ENCODE peak calls at places on chromosomes 1 and 21, in ten cellular contexts. One of them, this sample, is unnamed.

GRCh38 chr1:5651964-5652751 is 340.1 kb downstream of the NPHP4 start:
- DNase-seq in uterus: no peak
- DNase-seq in OCI-LY7: no peak
- DNase-seq in trophoblast cell: no peak
- DNase-seq in kidney epithelial cell: no peak
- DNase-seq in BJ: no peak
- DNase-seq in heart left ventricle: no peak
- DNase-seq in dorsolateral prefrontal cortex: no peak
- DNase-seq in testis: peak; percentile 52
- DNase-seq in left ventricle myocardium inferior: no peak
- DNase-seq in this sample: no peak

GRCh38 chr1:58395355-58395754 is 151.2 kb downstream of the OMA1 start:
- DNase-seq in uterus: no peak
- DNase-seq in OCI-LY7: no peak
- DNase-seq in trophoblast cell: peak; percentile 30
- DNase-seq in kidney epithelial cell: peak; percentile 63
- DNase-seq in BJ: peak; percentile 66
- DNase-seq in heart left ventricle: no peak
- DNase-seq in dorsolateral prefrontal cortex: no peak
- DNase-seq in testis: no peak
- DNase-seq in left ventricle myocardium inferior: no peak
- DNase-seq in this sample: peak; percentile 95

GRCh38 chr1:50968884-50969610 is 998 bp upstream of the CDKN2C start:
- DNase-seq in uterus: peak; percentile 35
- DNase-seq in OCI-LY7: peak; percentile 69
- DNase-seq in trophoblast cell: peak; percentile 24
- DNase-seq in kidney epithelial cell: no peak
- DNase-seq in BJ: no peak
- DNase-seq in heart left ventricle: peak; percentile 83
- DNase-seq in dorsolateral prefrontal cortex: peak; percentile 65
- DNase-seq in testis: peak; percentile 59
- DNase-seq in left ventricle myocardium inferior: peak; percentile 51
- DNase-seq in this sample: no peak

GRCh38 chr1:153336650-153337049 is 12.0 kb downstream of the PGLYRP4 start:
- DNase-seq in uterus: no peak
- DNase-seq in OCI-LY7: no peak
- DNase-seq in trophoblast cell: no peak
- DNase-seq in kidney epithelial cell: no peak
- DNase-seq in BJ: no peak
- DNase-seq in heart left ventricle: no peak
- DNase-seq in dorsolateral prefrontal cortex: no peak
- DNase-seq in testis: no peak
- DNase-seq in left ventricle myocardium inferior: no peak
- DNase-seq in this sample: no peak

GRCh38 chr1:50724626-50725286 is 235.3 kb downstream of the FAF1 start:
- DNase-seq in uterus: no peak
- DNase-seq in OCI-LY7: peak; percentile 74
- DNase-seq in trophoblast cell: no peak
- DNase-seq in kidney epithelial cell: no peak
- DNase-seq in BJ: no peak
- DNase-seq in heart left ventricle: no peak
- DNase-seq in dorsolateral prefrontal cortex: no peak
- DNase-seq in testis: no peak
- DNase-seq in left ventricle myocardium inferior: no peak
- DNase-seq in this sample: no peak

GRCh38 chr1:70760170-70760569 is 287.4 kb downstream of the PTGER3 start:
- DNase-seq in uterus: no peak
- DNase-seq in OCI-LY7: no peak
- DNase-seq in trophoblast cell: no peak
- DNase-seq in kidney epithelial cell: no peak
- DNase-seq in BJ: no peak
- DNase-seq in heart left ventricle: no peak
- DNase-seq in dorsolateral prefrontal cortex: no peak
- DNase-seq in testis: no peak
- DNase-seq in left ventricle myocardium inferior: no peak
- DNase-seq in this sample: no peak

GRCh38 chr1:209353097-209353496 is 230.4 kb upstream of the CAMK1G start:
- DNase-seq in uterus: no peak
- DNase-seq in OCI-LY7: no peak
- DNase-seq in trophoblast cell: no peak
- DNase-seq in kidney epithelial cell: no peak
- DNase-seq in BJ: no peak
- DNase-seq in heart left ventricle: no peak
- DNase-seq in dorsolateral prefrontal cortex: no peak
- DNase-seq in testis: no peak
- DNase-seq in left ventricle myocardium inferior: no peak
- DNase-seq in this sample: no peak

GRCh38 chr1:7470904-7471638 is 300.0 kb upstream of the VAMP3 start:
- DNase-seq in uterus: peak; percentile 75
- DNase-seq in OCI-LY7: no peak
- DNase-seq in trophoblast cell: peak; percentile 96
- DNase-seq in kidney epithelial cell: peak; percentile 87
- DNase-seq in BJ: peak; percentile 91
- DNase-seq in heart left ventricle: peak; percentile 81
- DNase-seq in dorsolateral prefrontal cortex: no peak
- DNase-seq in testis: peak; percentile 47
- DNase-seq in left ventricle myocardium inferior: peak; percentile 60
- DNase-seq in this sample: peak; percentile 95

DNA sequence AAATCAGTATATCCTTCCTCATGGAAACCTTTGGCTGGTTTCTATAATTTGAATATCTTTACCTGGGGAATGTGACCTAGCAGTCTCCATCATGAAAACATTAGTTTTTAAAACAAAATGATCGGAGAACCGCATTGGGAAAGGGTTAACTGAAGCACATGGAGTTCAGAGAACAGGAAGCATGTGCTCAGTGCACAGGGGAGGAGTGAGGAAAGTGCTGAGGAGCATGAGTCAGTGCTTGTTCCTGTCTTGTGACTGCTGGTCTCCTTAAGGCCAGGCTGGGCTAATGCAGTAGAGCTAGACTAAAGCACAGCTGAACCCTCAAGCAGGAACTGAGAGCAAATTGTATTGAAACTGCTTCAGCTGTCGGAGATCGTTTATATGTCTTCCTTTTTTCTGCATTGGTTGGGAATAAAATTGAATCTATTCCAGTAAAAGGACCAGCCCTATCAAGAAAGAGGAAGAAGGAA is 5.8 kb downstream of the IFI16 start:
- DNase-seq in uterus: peak; percentile 61
- DNase-seq in OCI-LY7: peak; percentile 91
- DNase-seq in trophoblast cell: peak; percentile 47
- DNase-seq in kidney epithelial cell: peak; percentile 65
- DNase-seq in BJ: peak; percentile 42
- DNase-seq in heart left ventricle: no peak
- DNase-seq in dorsolateral prefrontal cortex: no peak
- DNase-seq in testis: peak; percentile 58
- DNase-seq in left ventricle myocardium inferior: peak; percentile 35
- DNase-seq in this sample: peak; percentile 86
- H3K4me3 ChIP-seq in uterus: no peak overlapping the region
- H3K4me3 ChIP-seq in OCI-LY7: peak overlapping the region; percentile 88
- H3K4me3 ChIP-seq in trophoblast cell: no peak overlapping the region
- H3K4me3 ChIP-seq in kidney epithelial cell: no peak overlapping the region
- H3K4me3 ChIP-seq in BJ: no peak overlapping the region
- H3K4me3 ChIP-seq in heart left ventricle: no peak overlapping the region
- H3K4me3 ChIP-seq in dorsolateral prefrontal cortex: peak overlapping the region; percentile 29
- H3K4me3 ChIP-seq in testis: no peak overlapping the region
- H3K4me3 ChIP-seq in left ventricle myocardium inferior: peak overlapping the region; percentile 25
- H3K4me3 ChIP-seq in this sample: no peak overlapping the region

GRCh38 chr21:25562660-25563059 is 44.6 kb downstream of the MRPL39 start:
- DNase-seq in uterus: no peak
- DNase-seq in OCI-LY7: no peak
- DNase-seq in trophoblast cell: no peak
- DNase-seq in kidney epithelial cell: no peak
- DNase-seq in BJ: no peak
- DNase-seq in heart left ventricle: no peak
- DNase-seq in dorsolateral prefrontal cortex: no peak
- DNase-seq in testis: no peak
- DNase-seq in left ventricle myocardium inferior: no peak
- DNase-seq in this sample: no peak

GRCh38 chr21:25566645-25567044 is 40.6 kb downstream of the MRPL39 start:
- DNase-seq in uterus: no peak
- DNase-seq in OCI-LY7: no peak
- DNase-seq in trophoblast cell: no peak
- DNase-seq in kidney epithelial cell: no peak
- DNase-seq in BJ: no peak
- DNase-seq in heart left ventricle: no peak
- DNase-seq in dorsolateral prefrontal cortex: no peak
- DNase-seq in testis: no peak
- DNase-seq in left ventricle myocardium inferior: no peak
- DNase-seq in this sample: no peak

GRCh38 chr21:25563399-25564116 is 43.7 kb downstream of the MRPL39 start:
- DNase-seq in uterus: no peak
- DNase-seq in OCI-LY7: no peak
- DNase-seq in trophoblast cell: no peak
- DNase-seq in kidney epithelial cell: no peak
- DNase-seq in BJ: no peak
- DNase-seq in heart left ventricle: no peak
- DNase-seq in dorsolateral prefrontal cortex: no peak
- DNase-seq in testis: no peak
- DNase-seq in left ventricle myocardium inferior: no peak
- DNase-seq in this sample: no peak

GRCh38 chr21:25565272-25566199 is 41.7 kb downstream of the MRPL39 start:
- DNase-seq in uterus: no peak
- DNase-seq in OCI-LY7: no peak
- DNase-seq in trophoblast cell: no peak
- DNase-seq in kidney epithelial cell: no peak
- DNase-seq in BJ: no peak
- DNase-seq in heart left ventricle: no peak
- DNase-seq in dorsolateral prefrontal cortex: no peak
- DNase-seq in testis: no peak
- DNase-seq in left ventricle myocardium inferior: no peak
- DNase-seq in this sample: no peak

GRCh38 chr21:25564349-25564948 is 42.8 kb downstream of the MRPL39 start:
- DNase-seq in uterus: no peak
- DNase-seq in OCI-LY7: no peak
- DNase-seq in trophoblast cell: no peak
- DNase-seq in kidney epithelial cell: no peak
- DNase-seq in BJ: no peak
- DNase-seq in heart left ventricle: no peak
- DNase-seq in dorsolateral prefrontal cortex: no peak
- DNase-seq in testis: no peak
- DNase-seq in left ventricle myocardium inferior: no peak
- DNase-seq in this sample: no peak
- H3K4me3 ChIP-seq in uterus: no peak overlapping the region
- H3K4me3 ChIP-seq in OCI-LY7: no peak overlapping the region
- H3K4me3 ChIP-seq in trophoblast cell: no peak overlapping the region
- H3K4me3 ChIP-seq in kidney epithelial cell: no peak overlapping the region
- H3K4me3 ChIP-seq in BJ: no peak overlapping the region
- H3K4me3 ChIP-seq in heart left ventricle: no peak overlapping the region
- H3K4me3 ChIP-seq in dorsolateral prefrontal cortex: no peak overlapping the region
- H3K4me3 ChIP-seq in testis: no peak overlapping the region
- H3K4me3 ChIP-seq in left ventricle myocardium inferior: no peak overlapping the region
- H3K4me3 ChIP-seq in this sample: peak overlapping the region; percentile 67

GRCh38 chr1:170669586-170670332 is 5.8 kb downstream of the PRRX1 start:
- DNase-seq in uterus: no peak
- DNase-seq in OCI-LY7: no peak
- DNase-seq in trophoblast cell: no peak
- DNase-seq in kidney epithelial cell: no peak
- DNase-seq in BJ: no peak
- DNase-seq in heart left ventricle: no peak
- DNase-seq in dorsolateral prefrontal cortex: no peak
- DNase-seq in testis: no peak
- DNase-seq in left ventricle myocardium inferior: no peak
- DNase-seq in this sample: no peak

GRCh38 chr1:170666661-170667060 is 2.7 kb downstream of the PRRX1 start:
- DNase-seq in uterus: peak; percentile 51
- DNase-seq in OCI-LY7: no peak
- DNase-seq in trophoblast cell: no peak
- DNase-seq in kidney epithelial cell: no peak
- DNase-seq in BJ: no peak
- DNase-seq in heart left ventricle: no peak
- DNase-seq in dorsolateral prefrontal cortex: no peak
- DNase-seq in testis: no peak
- DNase-seq in left ventricle myocardium inferior: no peak
- DNase-seq in this sample: no peak

GRCh38 chr1:170668301-170668789 is 4.4 kb downstream of the PRRX1 start:
- DNase-seq in uterus: no peak
- DNase-seq in OCI-LY7: no peak
- DNase-seq in trophoblast cell: no peak
- DNase-seq in kidney epithelial cell: no peak
- DNase-seq in BJ: no peak
- DNase-seq in heart left ventricle: no peak
- DNase-seq in dorsolateral prefrontal cortex: no peak
- DNase-seq in testis: no peak
- DNase-seq in left ventricle myocardium inferior: no peak
- DNase-seq in this sample: no peak

GRCh38 chr1:170670751-170671628 is 7.1 kb downstream of the PRRX1 start:
- DNase-seq in uterus: peak; percentile 84
- DNase-seq in OCI-LY7: no peak
- DNase-seq in trophoblast cell: peak; percentile 31
- DNase-seq in kidney epithelial cell: no peak
- DNase-seq in BJ: no peak
- DNase-seq in heart left ventricle: peak; percentile 64
- DNase-seq in dorsolateral prefrontal cortex: no peak
- DNase-seq in testis: peak; percentile 70
- DNase-seq in left ventricle myocardium inferior: peak; percentile 48
- DNase-seq in this sample: no peak

GRCh38 chr1:170669036-170669435 is 5.1 kb downstream of the PRRX1 start:
- DNase-seq in uterus: no peak
- DNase-seq in OCI-LY7: no peak
- DNase-seq in trophoblast cell: no peak
- DNase-seq in kidney epithelial cell: no peak
- DNase-seq in BJ: no peak
- DNase-seq in heart left ventricle: no peak
- DNase-seq in dorsolateral prefrontal cortex: no peak
- DNase-seq in testis: no peak
- DNase-seq in left ventricle myocardium inferior: no peak
- DNase-seq in this sample: no peak
- H3K4me3 ChIP-seq in uterus: peak overlapping the region; percentile 68
- H3K4me3 ChIP-seq in OCI-LY7: no peak overlapping the region
- H3K4me3 ChIP-seq in trophoblast cell: no peak overlapping the region
- H3K4me3 ChIP-seq in kidney epithelial cell: no peak overlapping the region
- H3K4me3 ChIP-seq in BJ: no peak overlapping the region
- H3K4me3 ChIP-seq in heart left ventricle: no peak overlapping the region
- H3K4me3 ChIP-seq in dorsolateral prefrontal cortex: peak overlapping the region; percentile 7
- H3K4me3 ChIP-seq in testis: no peak overlapping the region
- H3K4me3 ChIP-seq in left ventricle myocardium inferior: peak overlapping the region; percentile 28
- H3K4me3 ChIP-seq in this sample: peak overlapping the region; percentile 91

GRCh38 chr1:181675625-181676024 is 192.3 kb downstream of the CACNA1E start:
- DNase-seq in uterus: no peak
- DNase-seq in OCI-LY7: no peak
- DNase-seq in trophoblast cell: no peak
- DNase-seq in kidney epithelial cell: no peak
- DNase-seq in BJ: no peak
- DNase-seq in heart left ventricle: no peak
- DNase-seq in dorsolateral prefrontal cortex: no peak
- DNase-seq in testis: no peak
- DNase-seq in left ventricle myocardium inferior: no peak
- DNase-seq in this sample: no peak

GRCh38 chr1:181680332-181680731 is 197.0 kb downstream of the CACNA1E start:
- DNase-seq in uterus: no peak
- DNase-seq in OCI-LY7: no peak
- DNase-seq in trophoblast cell: no peak
- DNase-seq in kidney epithelial cell: no peak
- DNase-seq in BJ: no peak
- DNase-seq in heart left ventricle: no peak
- DNase-seq in dorsolateral prefrontal cortex: no peak
- DNase-seq in testis: no peak
- DNase-seq in left ventricle myocardium inferior: no peak
- DNase-seq in this sample: no peak

GRCh38 chr1:181676269-181676668 is 193.0 kb downstream of the CACNA1E start:
- DNase-seq in uterus: no peak
- DNase-seq in OCI-LY7: peak; percentile 29
- DNase-seq in trophoblast cell: no peak
- DNase-seq in kidney epithelial cell: no peak
- DNase-seq in BJ: no peak
- DNase-seq in heart left ventricle: no peak
- DNase-seq in dorsolateral prefrontal cortex: no peak
- DNase-seq in testis: peak; percentile 35
- DNase-seq in left ventricle myocardium inferior: no peak
- DNase-seq in this sample: no peak

GRCh38 chr1:181674617-181675016 is 191.3 kb downstream of the CACNA1E start:
- DNase-seq in uterus: no peak
- DNase-seq in OCI-LY7: no peak
- DNase-seq in trophoblast cell: no peak
- DNase-seq in kidney epithelial cell: no peak
- DNase-seq in BJ: no peak
- DNase-seq in heart left ventricle: no peak
- DNase-seq in dorsolateral prefrontal cortex: no peak
- DNase-seq in testis: no peak
- DNase-seq in left ventricle myocardium inferior: no peak
- DNase-seq in this sample: no peak

GRCh38 chr1:181675091-181675490 is 191.8 kb downstream of the CACNA1E start:
- DNase-seq in uterus: no peak
- DNase-seq in OCI-LY7: no peak
- DNase-seq in trophoblast cell: no peak
- DNase-seq in kidney epithelial cell: no peak
- DNase-seq in BJ: no peak
- DNase-seq in heart left ventricle: no peak
- DNase-seq in dorsolateral prefrontal cortex: no peak
- DNase-seq in testis: no peak
- DNase-seq in left ventricle myocardium inferior: no peak
- DNase-seq in this sample: no peak
- H3K4me3 ChIP-seq in uterus: no peak overlapping the region
- H3K4me3 ChIP-seq in OCI-LY7: no peak overlapping the region
- H3K4me3 ChIP-seq in trophoblast cell: no peak overlapping the region
- H3K4me3 ChIP-seq in kidney epithelial cell: no peak overlapping the region
- H3K4me3 ChIP-seq in BJ: no peak overlapping the region
- H3K4me3 ChIP-seq in heart left ventricle: no peak overlapping the region
- H3K4me3 ChIP-seq in dorsolateral prefrontal cortex: no peak overlapping the region
- H3K4me3 ChIP-seq in testis: no peak overlapping the region
- H3K4me3 ChIP-seq in left ventricle myocardium inferior: no peak overlapping the region
- H3K4me3 ChIP-seq in this sample: no peak overlapping the region